ENCODE peak calls at places on chromosomes 11 and 22, in nine cellular contexts. U is spleen, J is adrenal gland, Q is upper lobe of left lung, C is HCT116, R is heart left ventricle, Z is stomach, X is heart right ventricle, V is body of pancreas. E is an unnamed sample.

GRCh38 chr22:49973018-49973965 is 12.7 kb downstream of the PIM3 start:
- DNase-seq in V (no peak), U (no peak), R (no peak), X (no peak), Q (no peak), Z (no peak), J (no peak), C (no peak), E (no peak)

GRCh38 chr11:120068114-120068573 is 69.8 kb downstream of the TRIM29 start:
- DNase-seq in V (no peak), Z (no peak), X (no peak), J (no peak), U (no peak), R (no peak), C (no peak), Q (no peak), E (peak)

GRCh38 chr22:22548910-22549309 is 10.2 kb downstream of the PRAME start:
- DNase-seq in Q (no peak), R (no peak), X (no peak), U (no peak), J (no peak), V (no peak), Z (no peak), C (no peak), E (no peak)

GRCh38 chr11:93817426-93818348 is 32.7 kb downstream of the VSTM5 start:
- DNase-seq in V (no peak), R (no peak), Z (no peak), Q (no peak), J (no peak), C (no peak), U (no peak), X (no peak), E (no peak)

GRCh38 chr11:81007046-81007445 is 1566.2 kb upstream of the TENM4 start:
- DNase-seq in V (no peak), U (no peak), Q (no peak), J (no peak), R (no peak), Z (no peak), C (no peak), X (no peak), E (no peak)

GRCh38 chr11:101523193-101523592 is 60.6 kb downstream of the TRPC6 start:
- DNase-seq in C (no peak), J (no peak), Z (no peak), R (no peak), U (no peak), V (no peak), Q (no peak), X (no peak), E (no peak)

GRCh38 chr11:65071907-65072630 is 11.8 kb downstream of the CDCA5 start:
- DNase-seq in X (no peak), R (no peak), C (no peak), Q (no peak), U (no peak), V (no peak), Z (no peak), J (no peak), E (no peak)

GRCh38 chr11:47667135-47667534 is 24.8 kb upstream of the MTCH2 start:
- DNase-seq in U (no peak), X (no peak), V (no peak), R (no peak), C (no peak), Z (no peak), J (no peak), Q (no peak), E (no peak)

GRCh38 chr22:45335021-45335818 is 25.5 kb downstream of the FAM118A start:
- DNase-seq in V (no peak), C (no peak), Q (no peak), Z (no peak), R (peak), U (no peak), X (peak), J (peak), E (peak)

GRCh38 chr11:27371490-27371889 is 8.5 kb upstream of the CCDC34 start:
- DNase-seq in R (no peak), X (no peak), J (no peak), Z (no peak), Q (no peak), C (no peak), U (no peak), V (no peak), E (no peak)

GRCh38 chr11:100557830-100558611 is 129.1 kb upstream of the ARHGAP42 start:
- DNase-seq in Z (no peak), X (no peak), C (no peak), Q (no peak), U (no peak), R (no peak), J (no peak), V (no peak), E (no peak)

GRCh38 chr11:102666331-102666957 is 39.1 kb downstream of the MMP27 start:
- DNase-seq in C (peak), V (peak), X (no peak), U (no peak), J (peak), Q (no peak), R (no peak), Z (no peak), E (peak)

GRCh38 chr11:17532814-17533213 is 11.4 kb downstream of the USH1C start:
- DNase-seq in U (no peak), X (no peak), J (no peak), C (no peak), Z (no peak), Q (no peak), R (no peak), V (no peak), E (no peak)

GRCh38 chr11:80163011-80163410 is 722.2 kb upstream of the TENM4 start:
- DNase-seq in R (no peak), U (no peak), Q (no peak), J (no peak), V (no peak), Z (no peak), X (no peak), C (no peak), E (no peak)

GRCh38 chr11:133898770-133899115 is 53.4 kb upstream of the SPATA19 start:
- DNase-seq in R (peak), Z (peak), C (no peak), V (no peak), U (no peak), Q (no peak), X (no peak), J (no peak), E (no peak)

GRCh38 chr11:65790902-65791650 is 4.2 kb downstream of the OVOL1 start:
- DNase-seq in Q (no peak), C (no peak), U (no peak), Z (no peak), V (no peak), X (no peak), J (no peak), R (no peak), E (no peak)

GRCh38 chr11:81907996-81908395 is 825.7 kb downstream of the FAM181B start:
- DNase-seq in V (no peak), R (no peak), X (no peak), Q (no peak), U (no peak), J (no peak), C (no peak), Z (no peak), E (no peak)

GRCh38 chr11:30666817-30667216 is 80.7 kb upstream of the MPPED2 start:
- DNase-seq in R (no peak), V (no peak), U (no peak), Z (no peak), J (no peak), C (no peak), Q (no peak), X (no peak), E (no peak)

GRCh38 chr11:130088217-130088616 is 18.5 kb downstream of the APLP2 start:
- DNase-seq in R (no peak), Q (no peak), X (no peak), J (no peak), U (no peak), V (no peak), Z (no peak), C (no peak), E (no peak)

GRCh38 chr22:16964366-16964765 is 43.7 kb downstream of the GAB4 start:
- DNase-seq in V (no peak), Q (no peak), R (no peak), J (no peak), C (no peak), U (no peak), X (no peak), Z (no peak), E (no peak)

GRCh38 chr11:85813721-85814120 is 2.8 kb upstream of the SYTL2 start:
- DNase-seq in R (no peak), J (no peak), X (no peak), Z (peak), C (no peak), U (no peak), Q (peak), V (no peak), E (no peak)
- H3K4me3 ChIP-seq in R (no peak), J (no peak), X (no peak), Z (no peak), C (no peak), U (no peak), Q (no peak), V (no peak), E (no peak)

GRCh38 chr11:57484141-57484710 is 23.9 kb downstream of the RTN4RL2 start:
- DNase-seq in C (no peak), J (no peak), V (no peak), X (no peak), U (peak), Q (no peak), Z (no peak), R (no peak), E (no peak)

GRCh38 chr11:57485217-57486007 is 25.1 kb downstream of the RTN4RL2 start:
- DNase-seq in J (no peak), Z (no peak), U (no peak), Q (no peak), C (no peak), X (no peak), V (no peak), R (no peak), E (no peak)

GRCh38 chr11:57482782-57483569 is 22.6 kb downstream of the RTN4RL2 start:
- DNase-seq in R (no peak), Q (peak), Z (peak), X (no peak), V (no peak), J (peak), C (no peak), U (peak), E (no peak)

GRCh38 chr11:57481915-57482781 is 21.8 kb downstream of the RTN4RL2 start:
- DNase-seq in V (no peak), C (no peak), X (no peak), Z (no peak), Q (no peak), U (peak), J (no peak), R (no peak), E (no peak)

GRCh38 chr11:57483570-57483934 is 23.2 kb downstream of the RTN4RL2 start:
- DNase-seq in Z (no peak), Q (no peak), U (no peak), C (no peak), X (no peak), R (no peak), J (no peak), V (no peak), E (no peak)
- H3K4me3 ChIP-seq in Z (no peak), Q (no peak), U (no peak), C (no peak), X (no peak), R (no peak), J (no peak), V (no peak), E (no peak)

GRCh38 chr11:67071420-67072284 is 15.0 kb downstream of the RHOD start:
- DNase-seq in Z (peak), Q (peak), R (peak), V (peak), U (peak), J (peak), C (no peak), X (peak), E (no peak)
- H3K4me3 ChIP-seq in Z (peak), Q (peak), R (peak), V (no peak), U (peak), J (no peak), C (no peak), X (peak), E (no peak)

GRCh38 chr11:15114501-15115475 is at the start of gene INSC:
- DNase-seq in X (no peak), C (no peak), R (no peak), Z (no peak), V (no peak), U (no peak), Q (no peak), J (no peak), E (no peak)
- H3K4me3 ChIP-seq in X (peak), C (no peak), R (peak), Z (peak), V (no peak), U (peak), Q (peak), J (no peak), E (no peak)

E was measured in LNCaP clone FGC.